ENCODE peak calls at places on chromosomes 12 and 14, in ten cellular contexts. R is neural crest cell; J is KBM-7; A is left ventricle myocardium superior; C is Jurkat, Clone E6-1; L is ELF-1; X is GDM1; I is dorsolateral prefrontal cortex; N is pancreas; V is right cardiac atrium. O is an unnamed sample.

GRCh38 chr12:109589691-109590245 is 16.2 kb downstream of the MVK start:
- DNase-seq in R (no peak), J (no peak), A (no peak), C (no peak), L (no peak), X (no peak), I (no peak), N (no peak), V (no peak), O (no peak)

GRCh38 chr12:41485203-41485602 is 297.1 kb downstream of the PDZRN4 start:
- DNase-seq in R (no peak), J (no peak), A (no peak), C (no peak), L (no peak), X (no peak), I (no peak), N (no peak), V (no peak), O (no peak)

GRCh38 chr12:26719852-26720251 is 113.1 kb downstream of the ITPR2 start:
- DNase-seq in R (no peak), J (no peak), A (no peak), C (no peak), L (no peak), X (no peak), I (no peak), N (no peak), V (no peak), O (no peak)

GRCh38 chr12:27163048-27163715 is 80.8 kb upstream of the C12orf71 start:
- DNase-seq in R (no peak), J (no peak), A (no peak), C (peak), L (peak), X (no peak), I (no peak), N (no peak), V (no peak), O (no peak)

GRCh38 chr12:127130506-127131100 is 1136.4 kb upstream of the TMEM132C start:
- DNase-seq in R (no peak), J (no peak), A (no peak), C (no peak), L (no peak), X (no peak), I (no peak), N (no peak), V (no peak), O (no peak)

GRCh38 chr14:101824339-101824727 is 62.8 kb downstream of the PPP2R5C start:
- DNase-seq in R (no peak), J (peak), A (no peak), C (no peak), L (no peak), X (no peak), I (no peak), N (no peak), V (no peak), O (no peak)

GRCh38 chr12:7694556-7694955 is 1.0 kb downstream of the GDF3 start:
- DNase-seq in R (no peak), J (no peak), A (no peak), C (no peak), L (no peak), X (no peak), I (no peak), N (no peak), V (no peak), O (no peak)

GRCh38 chr12:65696227-65696626 is 128.1 kb upstream of the HMGA2 start:
- DNase-seq in R (no peak), J (no peak), A (no peak), C (no peak), L (no peak), X (no peak), I (no peak), N (no peak), V (no peak), O (no peak)

GRCh38 chr12:112584266-112584722 is 165.5 kb downstream of the PTPN11 start:
- DNase-seq in R (no peak), J (no peak), A (no peak), C (no peak), L (peak), X (no peak), I (no peak), N (no peak), V (no peak), O (no peak)

GRCh38 chr14:37150414-37150813 is 22.0 kb downstream of the SLC25A21 start:
- DNase-seq in R (no peak), J (peak), A (no peak), C (peak), L (no peak), X (no peak), I (no peak), N (no peak), V (no peak), O (no peak)

GRCh38 chr12:131827961-131828534 is at the start of gene MMP17:
- DNase-seq in R (peak), J (peak), A (peak), C (no peak), L (peak), X (no peak), I (no peak), N (no peak), V (peak), O (no peak)

GRCh38 chr12:110921262-110921661 is 883 bp upstream of the MYL2 start:
- DNase-seq in R (no peak), J (no peak), A (no peak), C (no peak), L (no peak), X (no peak), I (no peak), N (no peak), V (no peak), O (no peak)

GRCh38 chr12:62299617-62300016 is 39.4 kb downstream of the USP15 start:
- DNase-seq in R (no peak), J (no peak), A (no peak), C (no peak), L (no peak), X (no peak), I (no peak), N (no peak), V (no peak), O (no peak)

GRCh38 chr12:30905483-30906009 is 21.0 kb upstream of the TSPAN11 start:
- DNase-seq in R (no peak), J (no peak), A (no peak), C (no peak), L (no peak), X (no peak), I (no peak), N (no peak), V (no peak), O (no peak)

GRCh38 chr12:67677166-67677565 is 28.6 kb downstream of the DYRK2 start:
- DNase-seq in R (no peak), J (no peak), A (no peak), C (no peak), L (no peak), X (no peak), I (no peak), N (no peak), V (no peak), O (no peak)

GRCh38 chr12:1562813-1563412 is 31.5 kb downstream of the FBXL14 start:
- DNase-seq in R (no peak), J (no peak), A (no peak), C (no peak), L (no peak), X (no peak), I (no peak), N (no peak), V (no peak), O (no peak)

O was measured in occipital lobe.